ENCODE peak calls at places on chromosomes 2 and 18, in seven cellular contexts. One of them, this sample, is unnamed.

GRCh38 chr2:124027182-124027581 is 2.1 kb downstream of the CNTNAP5 start:
- DNase-seq in NCI-H82: peak; percentile 96
- DNase-seq in CD8-positive, alpha-beta memory T cell: no peak
- DNase-seq in substantia nigra: no peak
- DNase-seq in heart right ventricle: peak; percentile 6
- DNase-seq in Daoy: no peak
- DNase-seq in stimulated activated CD8-positive, alpha-beta memory T cell treated with anti-CD3 and anti-CD28 coated beads, Interleukin-15, amount 100 ng/mL, for 24 hours: no peak
- DNase-seq in this sample: peak; percentile 38

GRCh38 chr2:218981390-218982311 is 3.3 kb downstream of the FEV start:
- DNase-seq in NCI-H82: peak; percentile 72
- DNase-seq in CD8-positive, alpha-beta memory T cell: peak; percentile 29
- DNase-seq in substantia nigra: no peak
- DNase-seq in heart right ventricle: no peak
- DNase-seq in Daoy: peak; percentile 51
- DNase-seq in stimulated activated CD8-positive, alpha-beta memory T cell treated with anti-CD3 and anti-CD28 coated beads, Interleukin-15, amount 100 ng/mL, for 24 hours: no peak
- DNase-seq in this sample: no peak

GRCh38 chr18:3452750-3453539 is 3.0 kb downstream of the TGIF1 start:
- DNase-seq in NCI-H82: no peak
- DNase-seq in CD8-positive, alpha-beta memory T cell: no peak
- DNase-seq in substantia nigra: no peak
- DNase-seq in heart right ventricle: no peak
- DNase-seq in Daoy: peak; percentile 7
- DNase-seq in stimulated activated CD8-positive, alpha-beta memory T cell treated with anti-CD3 and anti-CD28 coated beads, Interleukin-15, amount 100 ng/mL, for 24 hours: no peak
- DNase-seq in this sample: peak; percentile 48

GRCh38 chr2:61750624-61751023 is 103.2 kb downstream of the FAM161A start:
- DNase-seq in NCI-H82: no peak
- DNase-seq in CD8-positive, alpha-beta memory T cell: no peak
- DNase-seq in substantia nigra: no peak
- DNase-seq in heart right ventricle: no peak
- DNase-seq in Daoy: peak; percentile 5
- DNase-seq in stimulated activated CD8-positive, alpha-beta memory T cell treated with anti-CD3 and anti-CD28 coated beads, Interleukin-15, amount 100 ng/mL, for 24 hours: no peak
- DNase-seq in this sample: no peak

GRCh38 chr2:72235497-72236413 is 88.1 kb upstream of the CYP26B1 start:
- DNase-seq in NCI-H82: peak; percentile 9
- DNase-seq in CD8-positive, alpha-beta memory T cell: no peak
- DNase-seq in substantia nigra: no peak
- DNase-seq in heart right ventricle: no peak
- DNase-seq in Daoy: no peak
- DNase-seq in stimulated activated CD8-positive, alpha-beta memory T cell treated with anti-CD3 and anti-CD28 coated beads, Interleukin-15, amount 100 ng/mL, for 24 hours: no peak
- DNase-seq in this sample: no peak

GRCh38 chr2:152005612-152006011 is 93.2 kb downstream of the CACNB4 start:
- DNase-seq in NCI-H82: no peak
- DNase-seq in CD8-positive, alpha-beta memory T cell: no peak
- DNase-seq in substantia nigra: no peak
- DNase-seq in heart right ventricle: no peak
- DNase-seq in Daoy: no peak
- DNase-seq in stimulated activated CD8-positive, alpha-beta memory T cell treated with anti-CD3 and anti-CD28 coated beads, Interleukin-15, amount 100 ng/mL, for 24 hours: no peak
- DNase-seq in this sample: no peak

GRCh38 chr2:205660521-205661124 is 21.7 kb upstream of the NRP2 start:
- DNase-seq in NCI-H82: no peak
- DNase-seq in CD8-positive, alpha-beta memory T cell: no peak
- DNase-seq in substantia nigra: no peak
- DNase-seq in heart right ventricle: no peak
- DNase-seq in Daoy: peak; percentile 75
- DNase-seq in stimulated activated CD8-positive, alpha-beta memory T cell treated with anti-CD3 and anti-CD28 coated beads, Interleukin-15, amount 100 ng/mL, for 24 hours: no peak
- DNase-seq in this sample: no peak

GRCh38 chr2:30584116-30584515 is 137.1 kb downstream of the LCLAT1 start:
- DNase-seq in NCI-H82: no peak
- DNase-seq in CD8-positive, alpha-beta memory T cell: no peak
- DNase-seq in substantia nigra: no peak
- DNase-seq in heart right ventricle: no peak
- DNase-seq in Daoy: no peak
- DNase-seq in stimulated activated CD8-positive, alpha-beta memory T cell treated with anti-CD3 and anti-CD28 coated beads, Interleukin-15, amount 100 ng/mL, for 24 hours: no peak
- DNase-seq in this sample: no peak

GRCh38 chr2:206275274-206276160 is 1.1 kb downstream of the ZDBF2 start:
- DNase-seq in NCI-H82: peak; percentile 78
- DNase-seq in CD8-positive, alpha-beta memory T cell: peak; percentile 14
- DNase-seq in substantia nigra: no peak
- DNase-seq in heart right ventricle: no peak
- DNase-seq in Daoy: peak; percentile 35
- DNase-seq in stimulated activated CD8-positive, alpha-beta memory T cell treated with anti-CD3 and anti-CD28 coated beads, Interleukin-15, amount 100 ng/mL, for 24 hours: no peak
- DNase-seq in this sample: peak; percentile 31

GRCh38 chr2:88692187-88692586 is 714 bp downstream of the RPIA start:
- DNase-seq in NCI-H82: peak; percentile 62
- DNase-seq in CD8-positive, alpha-beta memory T cell: peak; percentile 17
- DNase-seq in substantia nigra: no peak
- DNase-seq in heart right ventricle: peak; percentile 22
- DNase-seq in Daoy: peak; percentile 16
- DNase-seq in stimulated activated CD8-positive, alpha-beta memory T cell treated with anti-CD3 and anti-CD28 coated beads, Interleukin-15, amount 100 ng/mL, for 24 hours: peak; percentile 5
- DNase-seq in this sample: no peak

GRCh38 chr2:106572541-106573148 is 85.5 kb downstream of the CD8B2 start:
- DNase-seq in NCI-H82: peak; percentile 12
- DNase-seq in CD8-positive, alpha-beta memory T cell: no peak
- DNase-seq in substantia nigra: no peak
- DNase-seq in heart right ventricle: no peak
- DNase-seq in Daoy: peak; percentile 34
- DNase-seq in stimulated activated CD8-positive, alpha-beta memory T cell treated with anti-CD3 and anti-CD28 coated beads, Interleukin-15, amount 100 ng/mL, for 24 hours: no peak
- DNase-seq in this sample: no peak

GRCh38 chr2:3040819-3041218 is 336.8 kb downstream of the EIPR1 start:
- DNase-seq in NCI-H82: no peak
- DNase-seq in CD8-positive, alpha-beta memory T cell: no peak
- DNase-seq in substantia nigra: no peak
- DNase-seq in heart right ventricle: peak; percentile 24
- DNase-seq in Daoy: no peak
- DNase-seq in stimulated activated CD8-positive, alpha-beta memory T cell treated with anti-CD3 and anti-CD28 coated beads, Interleukin-15, amount 100 ng/mL, for 24 hours: no peak
- DNase-seq in this sample: no peak

GRCh38 chr2:153871231-153872221 is at the start of gene GALNT13:
- DNase-seq in NCI-H82: peak; percentile 98
- DNase-seq in CD8-positive, alpha-beta memory T cell: no peak
- DNase-seq in substantia nigra: peak; percentile 72
- DNase-seq in heart right ventricle: no peak
- DNase-seq in Daoy: no peak
- DNase-seq in stimulated activated CD8-positive, alpha-beta memory T cell treated with anti-CD3 and anti-CD28 coated beads, Interleukin-15, amount 100 ng/mL, for 24 hours: no peak
- DNase-seq in this sample: no peak

GRCh38 chr2:240640939-240641338 is 15.7 kb downstream of the GPR35 start:
- DNase-seq in NCI-H82: peak; percentile 76
- DNase-seq in CD8-positive, alpha-beta memory T cell: no peak
- DNase-seq in substantia nigra: no peak
- DNase-seq in heart right ventricle: no peak
- DNase-seq in Daoy: no peak
- DNase-seq in stimulated activated CD8-positive, alpha-beta memory T cell treated with anti-CD3 and anti-CD28 coated beads, Interleukin-15, amount 100 ng/mL, for 24 hours: no peak
- DNase-seq in this sample: no peak

GRCh38 chr2:105376789-105377231 is 22.0 kb downstream of the FHL2 start:
- DNase-seq in NCI-H82: no peak
- DNase-seq in CD8-positive, alpha-beta memory T cell: no peak
- DNase-seq in substantia nigra: no peak
- DNase-seq in heart right ventricle: no peak
- DNase-seq in Daoy: no peak
- DNase-seq in stimulated activated CD8-positive, alpha-beta memory T cell treated with anti-CD3 and anti-CD28 coated beads, Interleukin-15, amount 100 ng/mL, for 24 hours: no peak
- DNase-seq in this sample: no peak

GRCh38 chr2:46737577-46737976 is 178.0 kb downstream of the MCFD2 start:
- DNase-seq in NCI-H82: no peak
- DNase-seq in CD8-positive, alpha-beta memory T cell: no peak
- DNase-seq in substantia nigra: no peak
- DNase-seq in heart right ventricle: no peak
- DNase-seq in Daoy: peak; percentile 35
- DNase-seq in stimulated activated CD8-positive, alpha-beta memory T cell treated with anti-CD3 and anti-CD28 coated beads, Interleukin-15, amount 100 ng/mL, for 24 hours: no peak
- DNase-seq in this sample: peak; percentile 44

GRCh38 chr2:238135601-238136150 is 2.8 kb upstream of the KLHL30 start:
- DNase-seq in NCI-H82: no peak
- DNase-seq in CD8-positive, alpha-beta memory T cell: no peak
- DNase-seq in substantia nigra: no peak
- DNase-seq in heart right ventricle: no peak
- DNase-seq in Daoy: no peak
- DNase-seq in stimulated activated CD8-positive, alpha-beta memory T cell treated with anti-CD3 and anti-CD28 coated beads, Interleukin-15, amount 100 ng/mL, for 24 hours: no peak
- DNase-seq in this sample: no peak

GRCh38 chr2:206482123-206482522 is 38.8 kb downstream of the ADAM23 start:
- DNase-seq in NCI-H82: no peak
- DNase-seq in CD8-positive, alpha-beta memory T cell: no peak
- DNase-seq in substantia nigra: no peak
- DNase-seq in heart right ventricle: peak; percentile 10
- DNase-seq in Daoy: no peak
- DNase-seq in stimulated activated CD8-positive, alpha-beta memory T cell treated with anti-CD3 and anti-CD28 coated beads, Interleukin-15, amount 100 ng/mL, for 24 hours: no peak
- DNase-seq in this sample: peak; percentile 21

GRCh38 chr2:239273280-239274234 is 127.3 kb downstream of the HDAC4 start:
- DNase-seq in NCI-H82: no peak
- DNase-seq in CD8-positive, alpha-beta memory T cell: no peak
- DNase-seq in substantia nigra: no peak
- DNase-seq in heart right ventricle: no peak
- DNase-seq in Daoy: no peak
- DNase-seq in stimulated activated CD8-positive, alpha-beta memory T cell treated with anti-CD3 and anti-CD28 coated beads, Interleukin-15, amount 100 ng/mL, for 24 hours: no peak
- DNase-seq in this sample: no peak

GRCh38 chr2:239751719-239752355 is 273.3 kb downstream of the NDUFA10 start:
- DNase-seq in NCI-H82: no peak
- DNase-seq in CD8-positive, alpha-beta memory T cell: no peak
- DNase-seq in substantia nigra: no peak
- DNase-seq in heart right ventricle: peak; percentile 14
- DNase-seq in Daoy: no peak
- DNase-seq in stimulated activated CD8-positive, alpha-beta memory T cell treated with anti-CD3 and anti-CD28 coated beads, Interleukin-15, amount 100 ng/mL, for 24 hours: no peak
- DNase-seq in this sample: no peak

GRCh38 chr2:85441859-85442258 is 23.3 kb downstream of the SH2D6 start:
- DNase-seq in NCI-H82: no peak
- DNase-seq in CD8-positive, alpha-beta memory T cell: no peak
- DNase-seq in substantia nigra: no peak
- DNase-seq in heart right ventricle: no peak
- DNase-seq in Daoy: no peak
- DNase-seq in stimulated activated CD8-positive, alpha-beta memory T cell treated with anti-CD3 and anti-CD28 coated beads, Interleukin-15, amount 100 ng/mL, for 24 hours: no peak
- DNase-seq in this sample: no peak

GRCh38 chr2:31317387-31317786 is 83.4 kb downstream of the EHD3 start:
- DNase-seq in NCI-H82: peak; percentile 34
- DNase-seq in CD8-positive, alpha-beta memory T cell: no peak
- DNase-seq in substantia nigra: no peak
- DNase-seq in heart right ventricle: no peak
- DNase-seq in Daoy: no peak
- DNase-seq in stimulated activated CD8-positive, alpha-beta memory T cell treated with anti-CD3 and anti-CD28 coated beads, Interleukin-15, amount 100 ng/mL, for 24 hours: no peak
- DNase-seq in this sample: no peak

GRCh38 chr2:65751422-65751821 is 319.0 kb upstream of the SPRED2 start:
- DNase-seq in NCI-H82: no peak
- DNase-seq in CD8-positive, alpha-beta memory T cell: no peak
- DNase-seq in substantia nigra: no peak
- DNase-seq in heart right ventricle: no peak
- DNase-seq in Daoy: no peak
- DNase-seq in stimulated activated CD8-positive, alpha-beta memory T cell treated with anti-CD3 and anti-CD28 coated beads, Interleukin-15, amount 100 ng/mL, for 24 hours: no peak
- DNase-seq in this sample: no peak

This sample was measured in Caki2.